ENCODE peak calls at places on chromosomes 5 and 9, in ten cellular contexts. U, F, A, O, E, T, I, L, W and P are unnamed samples.

GRCh38 chr5:2687746-2688145 is 63.7 kb downstream of the IRX2 start:
- DNase-seq in U (no peak), F (no peak), A (no peak), O (no peak), E (no peak), T (no peak), I (no peak), L (no peak), W (no peak), P (no peak)

GRCh38 chr5:111755942-111756353 is 1.0 kb downstream of the NREP start:
- DNase-seq in U (no peak), F (no peak), A (no peak), O (no peak), E (no peak), T (no peak), I (peak; percentile 71), L (peak; percentile 67), W (no peak), P (no peak)

GRCh38 chr5:142894315-142894714 is 124.1 kb downstream of the ARHGAP26 start:
- DNase-seq in U (no peak), F (no peak), A (no peak), O (no peak), E (no peak), T (no peak), I (no peak), L (no peak), W (no peak), P (no peak)

GRCh38 chr5:137641148-137641547 is 94.7 kb downstream of the KLHL3 start:
- DNase-seq in U (no peak), F (no peak), A (no peak), O (no peak), E (no peak), T (no peak), I (no peak), L (no peak), W (no peak), P (no peak)

GRCh38 chr9:99414321-99414720 is 192.2 kb downstream of the SEC61B start:
- DNase-seq in U (no peak), F (no peak), A (no peak), O (no peak), E (no peak), T (no peak), I (no peak), L (no peak), W (no peak), P (no peak)

GRCh38 chr5:173457482-173457881 is 129.3 kb upstream of the STC2 start:
- DNase-seq in U (no peak), F (no peak), A (no peak), O (no peak), E (no peak), T (no peak), I (peak; percentile 39), L (no peak), W (no peak), P (no peak)

GRCh38 chr5:149011084-149011483 is 51.8 kb downstream of the SH3TC2 start:
- DNase-seq in U (no peak), F (peak; percentile 52), A (no peak), O (no peak), E (no peak), T (no peak), I (no peak), L (no peak), W (no peak), P (no peak)

GRCh38 chr9:8750639-8751041 is 951.1 kb upstream of the DMAC1 start:
- DNase-seq in U (no peak), F (no peak), A (no peak), O (no peak), E (no peak), T (no peak), I (peak; percentile 1), L (no peak), W (no peak), P (no peak)

GRCh38 chr9:32665101-32665500 is 29.6 kb upstream of the TAF1L start:
- DNase-seq in U (no peak), F (peak; percentile 87), A (no peak), O (no peak), E (no peak), T (no peak), I (peak; percentile 18), L (no peak), W (no peak), P (no peak)